ENCODE peak calls at places on chromosome 6, in eight cellular contexts. N is retina, L is uterus, X is heart left ventricle, Y is SJSA1, I is Calu3, P is HT-29, A is amygdala. J is an unnamed sample.

GRCh38 chr6:44217332-44218143 is 812 bp downstream of the MYMX start:
- DNase-seq in N (peak; percentile 47), L (no peak), X (peak; percentile 83), Y (no peak), I (peak; percentile 26), P (no peak), A (no peak), J (no peak)

GRCh38 chr6:122853259-122853995 is 64.4 kb downstream of the SMPDL3A start:
- DNase-seq in N (no peak), L (no peak), X (no peak), Y (no peak), I (no peak), P (no peak), A (no peak), J (no peak)

GRCh38 chr6:37698264-37699137 is 818 bp upstream of the MDGA1 start:
- DNase-seq in N (peak; percentile 90), L (peak; percentile 56), X (no peak), Y (peak; percentile 56), I (peak; percentile 67), P (no peak), A (no peak), J (peak; percentile 35)

GRCh38 chr6:37456126-37456525 is 23.1 kb downstream of the CMTR1 start:
- DNase-seq in N (no peak), L (no peak), X (no peak), Y (no peak), I (no peak), P (no peak), A (no peak), J (no peak)

GRCh38 chr6:30411515-30412207 is 66.7 kb downstream of the RPP21 start:
- DNase-seq in N (peak; percentile 55), L (peak; percentile 19), X (peak; percentile 38), Y (peak; percentile 62), I (peak; percentile 70), P (peak; percentile 70), A (no peak), J (peak; percentile 28)

GRCh38 chr6:7974932-7975763 is 64.6 kb upstream of the TXNDC5 start:
- DNase-seq in N (no peak), L (peak; percentile 86), X (peak; percentile 94), Y (peak; percentile 97), I (peak; percentile 67), P (peak; percentile 93), A (peak; percentile 62), J (peak; percentile 89)

GRCh38 chr6:43885399-43886066 is 115.5 kb downstream of the VEGFA start:
- DNase-seq in N (no peak), L (no peak), X (no peak), Y (no peak), I (no peak), P (no peak), A (no peak), J (no peak)

GRCh38 chr6:108492131-108492766 is 68.5 kb upstream of the FOXO3 start:
- DNase-seq in N (peak; percentile 10), L (no peak), X (no peak), Y (no peak), I (peak; percentile 17), P (peak; percentile 64), A (no peak), J (no peak)

GRCh38 chr6:153947817-153948447 is 91.1 kb upstream of the OPRM1 start:
- DNase-seq in N (peak; percentile 62), L (no peak), X (no peak), Y (no peak), I (peak; percentile 35), P (peak; percentile 55), A (no peak), J (no peak)

GRCh38 chr6:75528423-75528822 is 34.8 kb upstream of the FILIP1 start:
- DNase-seq in N (no peak), L (no peak), X (no peak), Y (no peak), I (no peak), P (no peak), A (no peak), J (no peak)

GRCh38 chr6:145529582-145529981 is 205.7 kb downstream of the EPM2A start:
- DNase-seq in N (no peak), L (no peak), X (no peak), Y (no peak), I (no peak), P (no peak), A (no peak), J (no peak)

GRCh38 chr6:4402477-4402976 is 267.2 kb upstream of the ECI2 start:
- DNase-seq in N (no peak), L (peak; percentile 24), X (peak; percentile 58), Y (no peak), I (no peak), P (no peak), A (no peak), J (no peak)